ENCODE peak calls at places on chromosomes 7 and 10, in seven cellular contexts. One of them, this sample, is unnamed.

GRCh38 chr7:122203814-122204213 is 59.8 kb upstream of the AASS start:
- DNase-seq in CD8-positive, alpha-beta T cell: no peak
- DNase-seq in sigmoid colon: no peak
- DNase-seq in hepatocyte: no peak
- DNase-seq in uterus: no peak
- DNase-seq in naive thymus-derived CD4-positive, alpha-beta T cell: no peak
- DNase-seq in MM.1S: no peak
- DNase-seq in this sample: no peak

GRCh38 chr7:24227603-24228359 is 56.2 kb upstream of the NPY start:
- DNase-seq in sigmoid colon: no peak
- DNase-seq in hepatocyte: no peak
- DNase-seq in uterus: no peak
- DNase-seq in MM.1S: no peak
- DNase-seq in naive thymus-derived CD4-positive, alpha-beta T cell: no peak
- DNase-seq in CD8-positive, alpha-beta T cell: peak; percentile 16
- DNase-seq in this sample: no peak

GRCh38 chr7:94414481-94414880 is 19.8 kb downstream of the COL1A2 start:
- DNase-seq in uterus: no peak
- DNase-seq in CD8-positive, alpha-beta T cell: no peak
- DNase-seq in naive thymus-derived CD4-positive, alpha-beta T cell: no peak
- DNase-seq in MM.1S: no peak
- DNase-seq in hepatocyte: no peak
- DNase-seq in sigmoid colon: no peak
- DNase-seq in this sample: no peak

GRCh38 chr10:122060250-122060649 is 71.3 kb downstream of the TACC2 start:
- DNase-seq in uterus: no peak
- DNase-seq in hepatocyte: no peak
- DNase-seq in CD8-positive, alpha-beta T cell: no peak
- DNase-seq in naive thymus-derived CD4-positive, alpha-beta T cell: no peak
- DNase-seq in sigmoid colon: peak; percentile 57
- DNase-seq in MM.1S: no peak
- DNase-seq in this sample: no peak

GRCh38 chr10:3438608-3439007 is 266.0 kb upstream of the PITRM1 start:
- DNase-seq in CD8-positive, alpha-beta T cell: no peak
- DNase-seq in MM.1S: no peak
- DNase-seq in uterus: no peak
- DNase-seq in hepatocyte: no peak
- DNase-seq in sigmoid colon: no peak
- DNase-seq in naive thymus-derived CD4-positive, alpha-beta T cell: no peak
- DNase-seq in this sample: no peak

GRCh38 chr7:129980667-129981066 is 27.9 kb upstream of the UBE2H start:
- DNase-seq in naive thymus-derived CD4-positive, alpha-beta T cell: no peak
- DNase-seq in sigmoid colon: no peak
- DNase-seq in uterus: no peak
- DNase-seq in hepatocyte: no peak
- DNase-seq in CD8-positive, alpha-beta T cell: no peak
- DNase-seq in MM.1S: no peak
- DNase-seq in this sample: no peak

GRCh38 chr10:74738985-74739567 is 87.3 kb upstream of the KAT6B start:
- DNase-seq in CD8-positive, alpha-beta T cell: no peak
- DNase-seq in hepatocyte: no peak
- DNase-seq in naive thymus-derived CD4-positive, alpha-beta T cell: no peak
- DNase-seq in sigmoid colon: no peak
- DNase-seq in uterus: no peak
- DNase-seq in MM.1S: peak; percentile 97
- DNase-seq in this sample: no peak

GRCh38 chr10:46268076-46268881 is 18.5 kb upstream of the ANTXRL start:
- DNase-seq in uterus: no peak
- DNase-seq in hepatocyte: no peak
- DNase-seq in naive thymus-derived CD4-positive, alpha-beta T cell: no peak
- DNase-seq in CD8-positive, alpha-beta T cell: peak; percentile 63
- DNase-seq in MM.1S: no peak
- DNase-seq in sigmoid colon: no peak
- DNase-seq in this sample: peak; percentile 42

GRCh38 chr10:119205926-119206602 is 1.3 kb upstream of the GRK5 start:
- DNase-seq in MM.1S: peak; percentile 39
- DNase-seq in uterus: no peak
- DNase-seq in naive thymus-derived CD4-positive, alpha-beta T cell: peak; percentile 17
- DNase-seq in sigmoid colon: peak; percentile 87
- DNase-seq in hepatocyte: peak; percentile 41
- DNase-seq in CD8-positive, alpha-beta T cell: peak; percentile 51
- DNase-seq in this sample: peak; percentile 84

GRCh38 chr10:117004627-117005453 is at the start of gene SHTN1:
- DNase-seq in CD8-positive, alpha-beta T cell: no peak
- DNase-seq in uterus: peak; percentile 78
- DNase-seq in MM.1S: peak; percentile 63
- DNase-seq in hepatocyte: peak; percentile 93
- DNase-seq in sigmoid colon: peak; percentile 82
- DNase-seq in naive thymus-derived CD4-positive, alpha-beta T cell: no peak
- DNase-seq in this sample: peak; percentile 32

GRCh38 chr7:140315498-140316164 is 82.7 kb downstream of the SLC37A3 start:
- DNase-seq in uterus: no peak
- DNase-seq in MM.1S: no peak
- DNase-seq in hepatocyte: no peak
- DNase-seq in naive thymus-derived CD4-positive, alpha-beta T cell: no peak
- DNase-seq in CD8-positive, alpha-beta T cell: no peak
- DNase-seq in sigmoid colon: no peak
- DNase-seq in this sample: no peak

DNA sequence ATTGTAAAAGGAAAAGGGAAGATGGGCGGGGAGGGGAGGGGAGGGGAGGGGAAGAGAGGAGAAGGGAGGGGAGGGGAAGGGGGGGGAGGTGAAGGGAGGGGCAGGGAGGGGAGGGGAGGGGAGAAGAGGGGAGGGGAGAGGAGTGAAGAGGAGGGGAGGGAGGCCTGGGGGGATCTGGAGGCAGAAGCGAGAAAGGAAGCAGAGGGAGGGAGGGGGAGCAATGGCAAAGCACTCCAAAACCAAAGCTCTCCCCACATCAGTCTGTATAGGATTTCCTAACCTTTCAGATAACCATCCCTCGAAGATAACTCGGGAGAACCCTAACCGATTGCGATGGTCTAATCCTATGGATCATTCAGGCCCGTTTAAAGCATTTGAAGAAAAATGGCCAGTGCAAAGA is 19.0 kb downstream of the EBF3 start:
- DNase-seq in uterus: no peak
- DNase-seq in MM.1S: no peak
- DNase-seq in CD8-positive, alpha-beta T cell: no peak
- DNase-seq in sigmoid colon: peak; percentile 14
- DNase-seq in hepatocyte: no peak
- DNase-seq in naive thymus-derived CD4-positive, alpha-beta T cell: no peak
- DNase-seq in this sample: no peak
- H3K4me3 ChIP-seq in uterus: no peak overlapping the region
- H3K4me3 ChIP-seq in MM.1S: no peak overlapping the region
- H3K4me3 ChIP-seq in CD8-positive, alpha-beta T cell: no peak overlapping the region
- H3K4me3 ChIP-seq in sigmoid colon: no peak overlapping the region
- H3K4me3 ChIP-seq in hepatocyte: no peak overlapping the region
- H3K4me3 ChIP-seq in naive thymus-derived CD4-positive, alpha-beta T cell: no peak overlapping the region
- H3K4me3 ChIP-seq in this sample: no peak overlapping the region

GRCh38 chr7:50733552-50733951 is 49.1 kb downstream of the GRB10 start:
- DNase-seq in MM.1S: no peak
- DNase-seq in naive thymus-derived CD4-positive, alpha-beta T cell: no peak
- DNase-seq in CD8-positive, alpha-beta T cell: no peak
- DNase-seq in hepatocyte: peak; percentile 72
- DNase-seq in uterus: no peak
- DNase-seq in sigmoid colon: no peak
- DNase-seq in this sample: no peak
- H3K4me1 ChIP-seq in MM.1S: no peaks in the 10 kb centered on the region
- H3K4me1 ChIP-seq in naive thymus-derived CD4-positive, alpha-beta T cell: no peaks in the 10 kb centered on the region
- H3K4me1 ChIP-seq in CD8-positive, alpha-beta T cell: no peaks in the 10 kb centered on the region
- H3K4me1 ChIP-seq in hepatocyte: peaks cover 21% of the 10 kb centered on the region
- H3K4me1 ChIP-seq in uterus: peaks cover 7% of the 10 kb centered on the region
- H3K4me1 ChIP-seq in sigmoid colon: peaks cover 27% of the 10 kb centered on the region
- H3K4me1 ChIP-seq in this sample: no peaks in the 10 kb centered on the region

DNA sequence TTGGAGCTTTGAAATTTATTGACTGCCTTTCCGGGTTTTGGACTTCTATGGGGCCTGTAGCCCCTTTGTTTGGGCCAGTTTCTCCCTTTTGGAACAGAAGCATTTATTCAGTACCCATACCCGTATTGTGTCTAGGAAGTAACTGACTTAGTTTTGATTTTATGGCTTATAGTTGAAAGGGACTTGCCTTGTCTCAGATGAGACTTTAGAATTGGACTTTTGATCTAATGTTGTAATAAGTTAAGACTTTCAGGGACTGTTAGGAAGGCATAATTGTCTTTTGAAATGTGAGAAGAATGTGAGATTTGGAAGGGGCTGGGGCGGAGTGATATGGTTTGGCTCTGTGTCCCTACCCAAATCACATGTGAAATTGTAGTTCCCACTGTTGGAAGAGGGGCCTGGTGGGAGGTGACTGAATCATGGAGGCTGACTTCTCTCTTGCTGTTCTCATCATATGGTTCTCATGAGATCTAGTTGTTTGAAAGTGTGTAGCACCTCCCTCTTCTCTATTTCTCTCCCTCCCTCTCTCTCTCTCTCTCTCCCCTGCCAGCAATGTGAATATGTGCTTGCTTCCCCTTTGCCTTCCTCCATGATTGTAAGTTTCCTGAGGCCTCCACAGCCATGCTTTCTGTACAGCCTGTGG is 17.4 kb upstream of the AKR1C1 start:
- DNase-seq in hepatocyte: no peak
- DNase-seq in sigmoid colon: no peak
- DNase-seq in naive thymus-derived CD4-positive, alpha-beta T cell: no peak
- DNase-seq in CD8-positive, alpha-beta T cell: no peak
- DNase-seq in uterus: no peak
- DNase-seq in MM.1S: no peak
- DNase-seq in this sample: no peak
- H3K27ac ChIP-seq in hepatocyte: peak overlapping the region; percentile 87
- H3K27ac ChIP-seq in sigmoid colon: no peak overlapping the region
- H3K27ac ChIP-seq in naive thymus-derived CD4-positive, alpha-beta T cell: no peak overlapping the region
- H3K27ac ChIP-seq in CD8-positive, alpha-beta T cell: no peak overlapping the region
- H3K27ac ChIP-seq in uterus: no peak overlapping the region
- H3K27ac ChIP-seq in MM.1S: no peak overlapping the region
- H3K27ac ChIP-seq in this sample: no peak overlapping the region

DNA sequence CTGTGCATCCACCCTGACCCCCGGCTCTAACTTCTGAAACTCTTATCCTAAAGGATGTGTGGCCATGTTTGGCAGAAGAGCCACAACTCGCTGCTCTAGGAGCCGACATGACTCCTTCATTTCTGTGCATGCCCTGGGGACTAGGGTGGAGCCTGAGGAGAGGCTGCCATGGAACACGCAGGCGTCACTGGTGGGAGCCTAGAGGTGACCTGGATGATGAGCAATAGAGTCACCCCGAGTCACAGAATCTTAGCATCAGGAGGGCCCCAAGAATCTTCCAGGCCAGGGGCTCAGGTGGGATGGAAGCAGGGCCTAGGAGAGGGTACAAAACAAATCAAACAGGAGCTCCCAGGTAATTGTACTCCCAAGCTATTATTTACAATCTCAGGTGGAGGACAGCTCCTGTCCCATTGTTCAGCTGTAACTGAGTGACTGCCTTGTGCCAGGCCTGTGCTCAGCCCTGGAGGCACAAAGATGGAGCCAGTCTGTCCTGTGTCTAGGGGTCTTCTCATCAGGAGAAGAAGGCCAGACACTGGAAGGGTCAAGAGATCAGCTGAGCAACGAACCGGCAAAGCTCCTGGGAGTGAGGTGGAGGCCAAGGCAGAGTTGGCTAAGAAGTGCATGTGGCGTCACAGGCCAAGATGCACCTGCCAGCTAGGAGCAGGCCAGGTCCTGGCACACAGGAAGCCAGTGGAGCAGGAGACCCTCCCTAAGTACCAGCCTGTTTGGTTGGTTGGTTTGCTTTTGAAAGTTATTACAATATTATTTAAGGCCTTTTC is 5.8 kb upstream of the ZNF22 start:
- DNase-seq in naive thymus-derived CD4-positive, alpha-beta T cell: no peak
- DNase-seq in hepatocyte: no peak
- DNase-seq in MM.1S: no peak
- DNase-seq in uterus: peak; percentile 17
- DNase-seq in CD8-positive, alpha-beta T cell: no peak
- DNase-seq in sigmoid colon: peak; percentile 67
- DNase-seq in this sample: no peak
- H3K4me3 ChIP-seq in naive thymus-derived CD4-positive, alpha-beta T cell: no peak overlapping the region
- H3K4me3 ChIP-seq in hepatocyte: no peak overlapping the region
- H3K4me3 ChIP-seq in MM.1S: no peak overlapping the region
- H3K4me3 ChIP-seq in uterus: no peak overlapping the region
- H3K4me3 ChIP-seq in CD8-positive, alpha-beta T cell: no peak overlapping the region
- H3K4me3 ChIP-seq in sigmoid colon: no peak overlapping the region
- H3K4me3 ChIP-seq in this sample: no peak overlapping the region

DNA sequence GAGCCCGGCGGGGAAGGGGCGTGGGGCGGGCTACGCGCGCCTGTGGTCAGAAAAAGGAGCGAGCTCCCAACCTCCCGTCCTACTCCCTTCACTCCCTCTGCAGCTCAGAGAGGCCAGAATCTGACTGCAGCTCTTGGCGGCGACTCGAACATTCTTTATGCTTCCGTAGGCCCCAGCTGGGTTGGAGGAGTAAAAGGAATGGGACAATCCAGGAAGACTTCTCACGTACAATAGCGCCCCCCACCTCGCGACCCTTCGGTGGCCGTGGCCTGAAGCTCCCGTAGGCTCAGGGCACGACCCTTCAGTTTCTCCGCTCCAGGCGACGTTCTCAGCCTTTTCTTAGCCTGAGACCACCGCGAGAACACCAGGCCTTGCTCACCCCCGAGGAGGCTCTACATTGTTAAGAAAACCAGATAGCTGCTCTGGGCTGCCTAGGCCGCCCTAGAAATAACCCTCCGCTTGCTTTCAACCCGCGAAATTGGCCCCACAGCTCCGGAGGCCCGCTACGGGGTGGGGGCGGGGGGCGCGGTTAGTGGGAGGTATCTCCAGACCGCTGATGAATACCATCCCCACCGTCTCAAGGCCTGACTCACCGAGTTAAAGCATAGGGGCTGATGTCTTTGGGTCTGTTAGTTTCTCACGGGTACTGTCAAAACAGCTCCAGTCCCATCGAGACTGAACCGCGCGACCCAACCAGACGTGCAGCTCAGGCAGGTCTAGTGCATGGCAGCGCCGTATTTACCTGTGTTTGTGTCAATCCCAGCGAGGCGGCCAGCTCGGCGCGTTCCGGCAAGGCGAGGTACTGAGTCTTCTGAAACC is 3.0 kb downstream of the DLX5 start:
- DNase-seq in sigmoid colon: no peak
- DNase-seq in uterus: no peak
- DNase-seq in naive thymus-derived CD4-positive, alpha-beta T cell: no peak
- DNase-seq in CD8-positive, alpha-beta T cell: no peak
- DNase-seq in MM.1S: no peak
- DNase-seq in hepatocyte: no peak
- DNase-seq in this sample: no peak
- H3K4me1 ChIP-seq in sigmoid colon: peaks cover 50% of the 10 kb centered on the region
- H3K4me1 ChIP-seq in uterus: peaks cover 15% of the 10 kb centered on the region
- H3K4me1 ChIP-seq in naive thymus-derived CD4-positive, alpha-beta T cell: no peaks in the 10 kb centered on the region
- H3K4me1 ChIP-seq in CD8-positive, alpha-beta T cell: peaks cover 25% of the 10 kb centered on the region
- H3K4me1 ChIP-seq in MM.1S: no peaks in the 10 kb centered on the region
- H3K4me1 ChIP-seq in hepatocyte: peaks cover 18% of the 10 kb centered on the region
- H3K4me1 ChIP-seq in this sample: no peaks in the 10 kb centered on the region